ENCODE peak calls at places on chromosomes 13 and 19, in six cellular contexts. U is H1, W is HepG2, G is SK-N-SH, E is GM12878, F is T47D. T is an unnamed sample.

GRCh38 chr13:27917121-27917947 is 2.5 kb upstream of the PDX1 start:
- DNase-seq in F (no peak), G (no peak), W (no peak), E (no peak), U (peak), T (no peak)

GRCh38 chr13:114070098-114070799 is 62.2 kb downstream of the RASA3 start:
- DNase-seq in G (no peak), U (no peak), E (no peak), W (no peak), F (no peak), T (no peak)

GRCh38 chr13:42071667-42072419 is 23.4 kb downstream of the DGKH start:
- DNase-seq in G (no peak), U (no peak), E (no peak), W (no peak), F (no peak), T (no peak)

GRCh38 chr19:2933490-2933910 is 11.3 kb downstream of the ZNF77 start:
- DNase-seq in G (no peak), E (no peak), F (no peak), U (no peak), W (no peak), T (no peak)

GRCh38 chr13:44667950-44668349 is 91.8 kb upstream of the TSC22D1 start:
- DNase-seq in F (no peak), U (no peak), G (no peak), E (no peak), W (no peak), T (no peak)

GRCh38 chr13:25286308-25286968 is 850 bp downstream of the MTMR6 start:
- DNase-seq in W (peak), G (peak), U (no peak), E (no peak), F (no peak), T (no peak)

GRCh38 chr13:44972956-44973581 is 16.2 kb downstream of the NUFIP1 start:
- DNase-seq in U (no peak), W (peak), F (no peak), E (no peak), G (peak), T (peak)

GRCh38 chr19:35717665-35718344 is at the start of gene KMT2B:
- DNase-seq in F (peak), G (peak), W (no peak), U (peak), E (no peak), T (no peak)

GRCh38 chr19:30158893-30159245 is 213.3 kb upstream of the ZNF536 start:
- DNase-seq in U (no peak), G (no peak), W (no peak), E (no peak), F (no peak), T (no peak)

GRCh38 chr13:102900193-102900608 is 54.4 kb downstream of the ERCC5 start:
- DNase-seq in E (no peak), F (no peak), W (peak), U (no peak), G (no peak), T (no peak)

GRCh38 chr19:16285769-16286564 is 38.7 kb upstream of the KLF2 start:
- DNase-seq in G (no peak), W (no peak), U (peak), E (no peak), F (no peak), T (no peak)

GRCh38 chr13:108609353-108609752 is 20.1 kb upstream of the MYO16 start:
- DNase-seq in E (no peak), U (no peak), G (peak), W (no peak), F (peak), T (peak)

GRCh38 chr19:35408284-35409171 is 37.7 kb downstream of the GPR42 start:
- DNase-seq in F (no peak), E (peak), W (no peak), G (no peak), U (no peak), T (no peak)

GRCh38 chr13:35131471-35131870 is 189.4 kb downstream of the NBEA start:
- DNase-seq in G (no peak), U (no peak), W (peak), F (no peak), E (no peak), T (no peak)

GRCh38 chr13:39913339-39913738 is 257.9 kb downstream of the COG6 start:
- DNase-seq in F (no peak), U (no peak), W (no peak), E (no peak), G (no peak), T (no peak)

GRCh38 chr19:13610042-13610691 is 103.9 kb upstream of the CACNA1A start:
- DNase-seq in G (no peak), U (no peak), E (no peak), F (no peak), W (no peak), T (no peak)

GRCh38 chr19:43814663-43815352 is 12.3 kb upstream of the ZNF283 start:
- DNase-seq in F (no peak), G (no peak), U (no peak), E (no peak), W (no peak), T (no peak)

GRCh38 chr13:24650157-24650556 is 30.1 kb upstream of the ATP12A start:
- DNase-seq in E (no peak), F (no peak), G (peak), U (no peak), W (no peak), T (no peak)

GRCh38 chr19:55081773-55082022 is 6.0 kb downstream of the EPS8L1 start:
- DNase-seq in F (no peak), G (peak), W (no peak), E (no peak), U (no peak), T (no peak)

GRCh38 chr13:45015300-45015699 is 26.0 kb downstream of the GPALPP1 start:
- DNase-seq in U (no peak), F (no peak), G (no peak), E (no peak), W (no peak), T (no peak)

GRCh38 chr13:40583738-40584137 is 82.7 kb downstream of the FOXO1 start:
- DNase-seq in U (no peak), W (no peak), G (no peak), F (no peak), E (no peak), T (no peak)

GRCh38 chr19:35264281-35265125 is 4.3 kb upstream of the USF2 start:
- DNase-seq in G (no peak), W (no peak), F (no peak), U (no peak), E (no peak), T (no peak)

GRCh38 chr13:108195146-108195545 is 20.2 kb downstream of the LIG4 start:
- DNase-seq in G (no peak), U (no peak), W (no peak), E (no peak), F (no peak), T (no peak)

GRCh38 chr13:84574851-84575250 is 692.6 kb upstream of the SLITRK1 start:
- DNase-seq in G (peak), F (peak), E (no peak), U (no peak), W (no peak), T (no peak)

GRCh38 chr13:94322925-94323324 is 156.6 kb downstream of the DCT start:
- DNase-seq in E (no peak), F (no peak), W (no peak), U (no peak), G (no peak), T (no peak)

GRCh38 chr13:46386996-46387851 is at the start of gene RUBCNL:
- DNase-seq in G (peak), U (peak), F (peak), W (no peak), E (no peak), T (peak)

GRCh38 chr13:45749026-45749759 is 47.1 kb downstream of the CBY2 start:
- DNase-seq in F (no peak), G (no peak), E (no peak), U (no peak), W (no peak), T (no peak)

GRCh38 chr19:28466107-28467045 is 746.6 kb downstream of the UQCRFS1 start:
- DNase-seq in G (peak), E (no peak), U (peak), F (peak), W (peak), T (no peak)

GRCh38 chr13:97873398-97873797 is 80.1 kb upstream of the IPO5 start:
- DNase-seq in G (no peak), U (peak), E (no peak), W (no peak), F (no peak), T (no peak)

GRCh38 chr13:47033216-47033615 is 136.4 kb upstream of the HTR2A start:
- DNase-seq in F (no peak), E (no peak), W (no peak), G (no peak), U (no peak), T (no peak)

GRCh38 chr19:35257113-35257461 is 8.3 kb downstream of the LSR start:
- DNase-seq in E (no peak), G (no peak), F (no peak), U (no peak), W (no peak), T (no peak)

GRCh38 chr13:110957181-110957884 is 42.5 kb upstream of the ANKRD10 start:
- DNase-seq in U (peak), G (no peak), E (no peak), W (peak), F (no peak), T (peak)

GRCh38 chr13:38543561-38543960 is 143.3 kb upstream of the FREM2 start:
- DNase-seq in U (no peak), W (no peak), G (no peak), E (no peak), F (no peak), T (no peak)

GRCh38 chr19:12987781-12988180 is 7.5 kb upstream of the NFIX start:
- DNase-seq in G (no peak), E (no peak), W (no peak), U (no peak), F (no peak), T (no peak)

GRCh38 chr19:52648336-52648990 is 10.3 kb upstream of the ZNF83 start:
- DNase-seq in W (no peak), U (no peak), E (no peak), F (no peak), G (no peak), T (no peak)

GRCh38 chr13:41960195-41960699 is 662 bp downstream of the VWA8 start:
- DNase-seq in G (no peak), U (no peak), E (no peak), F (no peak), W (peak), T (no peak)

GRCh38 chr19:1624458-1624857 is 19.2 kb upstream of the UQCR11 start:
- DNase-seq in E (no peak), G (peak), W (peak), F (peak), U (peak), T (peak)
- TF ChIP-seq JUND in E (no peak), G (no peak), W (no peak), F (no peak), U (no peak), T (no peak)

GRCh38 chr13:20848944-20849343 is 53.6 kb downstream of the XPO4 start:
- DNase-seq in W (no peak), F (no peak), U (no peak), E (no peak), G (no peak), T (no peak)
- TF ChIP-seq JUND in W (no peak), F (no peak), U (no peak), E (no peak), G (no peak), T (no peak)

GRCh38 chr19:6392219-6393073 is 518 bp downstream of the GTF2F1 start:
- DNase-seq in W (no peak), E (no peak), G (no peak), F (no peak), U (no peak), T (no peak)

GRCh38 chr19:6396305-6396704 is 3.3 kb upstream of the GTF2F1 start:
- DNase-seq in W (no peak), U (no peak), G (no peak), E (no peak), F (no peak), T (no peak)

GRCh38 chr19:6393074-6393981 is at the start of gene GTF2F1:
- DNase-seq in G (peak), F (peak), E (peak), U (peak), W (peak), T (peak)

GRCh38 chr19:6393982-6394412 is 1.0 kb upstream of the GTF2F1 start:
- DNase-seq in U (no peak), W (no peak), F (no peak), G (no peak), E (peak), T (no peak)

GRCh38 chr19:6394831-6395230 is 1.9 kb upstream of the GTF2F1 start:
- DNase-seq in F (no peak), W (no peak), E (no peak), G (no peak), U (no peak), T (no peak)
- TF ChIP-seq JUND in F (no peak), W (no peak), E (no peak), G (no peak), U (no peak), T (no peak)

GRCh38 chr19:681029-681626 is 4.9 kb downstream of the FSTL3 start:
- DNase-seq in G (peak), W (no peak), E (no peak), F (no peak), U (no peak), T (no peak)
- TF ChIP-seq JUND in G (no peak), W (no peak), E (no peak), F (no peak), U (no peak), T (no peak)

GRCh38 chr13:111962431-111962891 is 104.5 kb upstream of the SOX1 start:
- DNase-seq in E (no peak), U (no peak), G (no peak), F (no peak), W (no peak), T (no peak)
- TF ChIP-seq JUND in E (no peak), U (no peak), G (no peak), F (no peak), W (no peak), T (no peak)

DNA sequence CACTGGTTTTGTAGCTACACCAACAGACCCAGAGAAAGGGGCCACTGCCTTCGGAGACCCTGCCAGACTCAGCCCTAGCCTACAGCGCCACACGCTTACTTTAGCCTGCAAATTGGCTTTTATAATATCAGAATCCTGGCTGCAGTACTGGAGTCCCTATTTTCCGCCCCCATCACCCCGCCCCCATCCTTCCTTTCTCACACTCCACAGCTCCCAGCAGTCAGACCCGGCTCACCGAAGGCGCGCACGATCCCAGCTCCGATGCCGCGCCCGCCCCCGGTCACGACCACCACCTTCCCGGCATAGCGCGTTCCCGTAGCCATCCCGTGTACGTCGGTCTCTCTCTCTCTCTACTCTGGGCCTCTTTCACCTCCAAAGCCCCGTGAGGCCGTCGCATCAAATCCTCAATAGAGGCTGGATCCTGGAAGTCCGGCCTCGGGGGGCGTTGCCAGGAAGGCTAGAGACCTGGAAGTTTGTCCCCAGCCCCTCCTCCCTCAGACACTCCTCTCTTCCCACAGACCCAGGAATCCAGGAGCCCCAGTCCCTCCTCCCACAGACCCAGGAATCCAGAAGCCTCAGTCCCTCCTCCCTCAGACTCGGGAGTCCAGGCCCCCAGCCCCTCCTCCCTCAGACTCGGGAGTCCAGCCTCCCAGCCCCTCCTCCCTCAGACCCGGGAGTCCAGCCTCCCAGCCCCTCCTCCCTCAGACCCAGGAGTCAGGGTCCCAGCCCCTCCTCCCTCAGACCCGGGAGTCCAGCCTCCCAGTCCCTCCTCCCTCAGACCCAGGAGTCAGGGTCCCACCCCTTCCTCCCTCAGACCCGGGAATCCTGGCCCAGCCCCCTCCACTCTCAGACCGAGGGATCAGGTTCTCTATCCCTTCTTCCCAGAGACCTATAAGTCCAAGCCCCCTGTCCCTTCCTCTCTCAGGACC is at the start of gene HSD17B14:
- DNase-seq in G (peak), E (no peak), U (peak), W (no peak), F (no peak), T (no peak)
- TF ChIP-seq JUND in G (no peak), E (no peak), U (no peak), W (no peak), F (no peak), T (no peak)

GRCh38 chr13:112687836-112688559 is 1.8 kb upstream of the ATP11A start:
- DNase-seq in U (no peak), G (no peak), F (no peak), W (no peak), E (no peak), T (no peak)

GRCh38 chr13:112689498-112690241 is at the start of gene ATP11A:
- DNase-seq in W (peak), E (no peak), F (peak), U (peak), G (peak), T (peak)

GRCh38 chr13:112686987-112687386 is 2.9 kb upstream of the ATP11A start:
- DNase-seq in G (no peak), U (peak), E (no peak), F (no peak), W (no peak), T (no peak)

GRCh38 chr13:112690242-112690943 is 555 bp downstream of the ATP11A start:
- DNase-seq in F (peak), U (no peak), E (no peak), G (peak), W (no peak), T (no peak)

DNA sequence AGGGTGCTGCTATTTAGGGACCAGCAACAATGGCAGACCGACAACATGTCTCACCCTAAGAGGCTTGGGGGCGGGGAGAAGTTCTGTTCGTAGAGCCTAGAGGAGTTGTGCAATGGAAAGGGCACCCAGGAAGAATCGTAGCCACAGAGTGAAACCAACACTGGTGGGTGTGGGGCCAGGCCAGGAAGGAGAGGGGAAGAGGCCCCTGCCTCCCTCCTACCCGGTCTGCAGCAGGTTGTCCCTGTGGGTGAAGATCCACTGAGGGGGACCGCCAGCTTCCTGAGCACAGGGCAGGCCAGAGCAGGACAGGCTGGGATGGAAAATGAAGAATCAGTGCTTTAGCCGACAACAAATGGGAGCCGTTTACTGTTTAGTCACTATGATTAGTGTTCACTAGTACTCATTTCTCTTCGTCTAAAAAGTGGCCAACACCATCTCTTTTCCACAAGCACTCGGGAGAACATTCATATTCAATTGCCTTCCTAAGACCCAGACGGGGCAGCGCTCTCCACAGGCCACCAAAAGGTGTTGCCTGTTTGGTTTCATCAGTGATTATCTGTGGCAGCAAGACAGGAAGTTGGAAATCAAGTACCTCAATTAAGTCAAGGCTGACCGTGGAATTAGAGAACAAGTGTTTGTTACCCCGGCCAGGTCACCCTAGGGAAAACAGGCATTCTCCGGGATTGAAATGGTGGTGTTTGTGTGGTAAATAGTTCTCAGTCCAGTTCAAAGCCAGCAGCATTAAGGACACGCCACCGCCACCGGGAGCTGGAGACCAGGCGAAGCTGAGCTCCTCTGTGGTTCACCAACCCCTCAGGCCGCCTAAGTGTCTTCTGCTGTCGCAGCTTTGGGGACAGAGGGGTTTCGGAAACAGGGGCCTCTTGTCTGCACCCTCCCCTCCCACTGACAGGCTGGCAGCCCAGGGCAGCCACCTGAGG is 1.0 kb upstream of the ATP11A start:
- DNase-seq in W (peak), U (peak), E (no peak), G (no peak), F (no peak), T (no peak)
- TF ChIP-seq JUND in W (no peak), U (no peak), E (no peak), G (no peak), F (no peak), T (no peak)

GRCh38 chr19:50285833-50286232 is 43.3 kb downstream of the KCNC3 start:
- DNase-seq in U (no peak), F (no peak), E (no peak), G (no peak), W (no peak), T (no peak)
- TF ChIP-seq JUND in U (no peak), F (no peak), E (no peak), G (no peak), W (no peak), T (no peak)